ENCODE peak calls at places on chromosomes 16 and 17, in five cellular contexts. Z is suprapubic skin, O is AG04449, X is esophagus squamous epithelium, G is GM10248. Y is an unnamed sample.

GRCh38 chr16:53754938-53755910 is 51.3 kb downstream of the FTO start:
- DNase-seq in Z (no peak), G (no peak), X (no peak), O (no peak), Y (no peak)

GRCh38 chr17:4602041-4602440 is 17.7 kb downstream of the SMTNL2 start:
- DNase-seq in O (no peak), G (no peak), Z (no peak), X (no peak), Y (no peak)

GRCh38 chr16:19696961-19697360 is 21.1 kb downstream of the KNOP1 start:
- DNase-seq in O (no peak), G (no peak), Z (no peak), X (no peak), Y (no peak)

GRCh38 chr17:78240012-78240655 is 8.7 kb downstream of the TMEM235 start:
- DNase-seq in X (no peak), O (no peak), Z (no peak), G (no peak), Y (no peak)

GRCh38 chr17:7235693-7236665 is 1.7 kb upstream of the DVL2 start:
- DNase-seq in O (no peak), G (no peak), X (no peak), Z (peak), Y (no peak)

GRCh38 chr16:69935278-69935711 is 15.8 kb upstream of the CLEC18A start:
- DNase-seq in G (no peak), X (no peak), O (no peak), Z (no peak), Y (no peak)

GRCh38 chr16:2964416-2965223 is 545 bp downstream of the KREMEN2 start:
- DNase-seq in Z (no peak), G (peak), X (no peak), O (no peak), Y (peak)

GRCh38 chr17:4040784-4041183 is 76.5 kb upstream of the ATP2A3 start:
- DNase-seq in Z (no peak), X (no peak), G (no peak), O (no peak), Y (no peak)

GRCh38 chr17:67272312-67273050 is 27.5 kb upstream of the HELZ start:
- DNase-seq in Z (no peak), G (no peak), O (no peak), X (no peak), Y (no peak)

GRCh38 chr17:72602517-72603345 is 481.9 kb downstream of the SOX9 start:
- DNase-seq in Z (no peak), X (no peak), O (peak), G (no peak), Y (no peak)

GRCh38 chr17:16435951-16436886 is 20.8 kb downstream of the TRPV2 start:
- DNase-seq in Z (no peak), X (no peak), G (no peak), O (no peak), Y (no peak)

GRCh38 chr17:69551212-69552010 is 136.9 kb downstream of the MAP2K6 start:
- DNase-seq in Z (no peak), G (no peak), O (no peak), X (no peak), Y (no peak)

GRCh38 chr16:2388875-2389433 is 40.3 kb upstream of the CCNF start:
- DNase-seq in X (no peak), Z (no peak), G (no peak), O (no peak), Y (no peak)

GRCh38 chr17:46212634-46213435 is 19.6 kb upstream of the KANSL1 start:
- DNase-seq in G (peak), Z (no peak), O (peak), X (no peak), Y (no peak)

GRCh38 chr17:57518587-57519118 is 226.4 kb downstream of the CCDC182 start:
- DNase-seq in G (no peak), X (no peak), O (no peak), Z (no peak), Y (no peak)

GRCh38 chr16:21263640-21264211 is 14.4 kb downstream of the CRYM start:
- DNase-seq in Z (no peak), O (no peak), X (no peak), G (peak), Y (no peak)

GRCh38 chr17:45759761-45760160 is 24.4 kb upstream of the CRHR1 start:
- DNase-seq in O (no peak), G (no peak), X (no peak), Z (no peak), Y (no peak)

GRCh38 chr17:49290690-49291326 is 60.2 kb upstream of the PHOSPHO1 start:
- DNase-seq in X (no peak), O (peak), Z (no peak), G (no peak), Y (peak)

GRCh38 chr17:16968786-16969185 is 3.1 kb downstream of the TNFRSF13B start:
- DNase-seq in Z (no peak), G (no peak), X (no peak), O (no peak), Y (no peak)

GRCh38 chr17:43908111-43908721 is 880 bp upstream of the MPP2 start:
- DNase-seq in G (no peak), Z (no peak), O (no peak), X (no peak), Y (no peak)

GRCh38 chr16:3065069-3065741 is at the start of gene IL32:
- DNase-seq in O (peak), X (no peak), Z (no peak), G (peak), Y (no peak)

GRCh38 chr16:23365602-23366240 is 63.6 kb downstream of the SCNN1B start:
- DNase-seq in X (no peak), G (no peak), Z (no peak), O (no peak), Y (no peak)

GRCh38 chr17:30550512-30551273 is 73.5 kb downstream of the GOSR1 start:
- DNase-seq in X (no peak), G (peak), Z (no peak), O (no peak), Y (no peak)

GRCh38 chr16:87206646-87207451 is 110.3 kb downstream of the C16orf95 start:
- DNase-seq in G (no peak), O (no peak), X (no peak), Z (no peak), Y (no peak)

GRCh38 chr16:73173396-73173795 is 125.5 kb upstream of the ZFHX3 start:
- DNase-seq in X (no peak), Z (no peak), G (no peak), O (no peak), Y (no peak)

GRCh38 chr17:45172541-45173286 is 11.0 kb downstream of the HEXIM2 start:
- DNase-seq in G (peak), Z (no peak), X (no peak), O (no peak), Y (no peak)

GRCh38 chr16:65776639-65777183 is 589.8 kb upstream of the CDH5 start:
- DNase-seq in O (no peak), Z (no peak), X (no peak), G (no peak), Y (no peak)

GRCh38 chr17:75864448-75864871 is 9.3 kb upstream of the WBP2 start:
- DNase-seq in G (peak), X (no peak), O (no peak), Z (peak), Y (no peak)

GRCh38 chr17:73722163-73722562 is 77.9 kb upstream of the SDK2 start:
- DNase-seq in G (no peak), X (no peak), Z (no peak), O (no peak), Y (no peak)

GRCh38 chr16:67783353-67783725 is 23.0 kb downstream of the RANBP10 start:
- DNase-seq in X (no peak), O (no peak), Z (no peak), G (no peak), Y (no peak)

GRCh38 chr17:36524428-36524876 is 10.2 kb downstream of the MYO19 start:
- DNase-seq in G (no peak), O (no peak), X (no peak), Z (no peak), Y (peak)

GRCh38 chr17:63843387-63844292 is 1.2 kb upstream of the SMARCD2 start:
- DNase-seq in O (no peak), Z (no peak), X (no peak), G (peak), Y (no peak)

DNA sequence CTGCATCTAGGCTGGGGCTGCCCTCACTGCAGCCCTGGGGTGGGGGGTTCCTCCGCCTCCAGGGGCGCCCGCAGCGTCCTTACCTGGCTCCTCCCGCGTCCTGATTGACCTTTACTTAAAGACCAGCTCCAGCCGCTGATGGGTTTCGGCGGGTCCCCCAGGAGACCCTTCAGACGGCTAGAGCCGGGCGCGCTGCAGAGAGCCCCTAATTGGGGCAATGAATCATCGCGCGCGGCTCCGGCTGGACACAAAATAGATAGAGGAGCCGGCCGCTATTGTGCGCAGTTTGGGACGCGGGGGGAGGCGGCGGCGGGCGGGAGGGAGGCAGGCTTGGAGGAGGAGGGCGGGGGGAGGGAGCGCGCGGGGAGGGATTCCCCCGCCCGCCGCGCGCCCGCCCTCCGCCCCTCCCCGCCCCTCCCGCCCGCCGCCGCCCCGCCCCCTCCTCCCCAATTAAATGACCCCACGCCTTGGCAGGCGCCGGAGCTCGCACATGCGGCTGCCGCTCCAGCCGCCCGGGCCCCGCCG is 56.5 kb upstream of the CIBAR2 start:
- DNase-seq in Z (no peak), O (no peak), X (no peak), G (peak), Y (no peak)
- TF ChIP-seq CTCF in Z (no peak), O (no peak), X (no peak), G (no peak), Y (no peak)

GRCh38 chr16:57724541-57724940 is 11.0 kb upstream of the KATNB1 start:
- DNase-seq in X (no peak), G (no peak), Z (no peak), O (no peak), Y (no peak)

GRCh38 chr16:57721765-57722499 is 13.6 kb upstream of the KATNB1 start:
- DNase-seq in G (no peak), X (no peak), Z (no peak), O (no peak), Y (no peak)

GRCh38 chr16:57722651-57723050 is 12.9 kb upstream of the KATNB1 start:
- DNase-seq in G (no peak), X (no peak), Z (no peak), O (no peak), Y (no peak)

GRCh38 chr16:57721356-57721755 is 14.2 kb upstream of the KATNB1 start:
- DNase-seq in G (no peak), O (no peak), Z (no peak), X (no peak), Y (no peak)

GRCh38 chr16:57723170-57723569 is 12.4 kb upstream of the KATNB1 start:
- DNase-seq in O (no peak), X (no peak), G (no peak), Z (no peak), Y (no peak)
- TF ChIP-seq CTCF in O (no peak), X (no peak), G (no peak), Z (no peak), Y (peak)

DNA sequence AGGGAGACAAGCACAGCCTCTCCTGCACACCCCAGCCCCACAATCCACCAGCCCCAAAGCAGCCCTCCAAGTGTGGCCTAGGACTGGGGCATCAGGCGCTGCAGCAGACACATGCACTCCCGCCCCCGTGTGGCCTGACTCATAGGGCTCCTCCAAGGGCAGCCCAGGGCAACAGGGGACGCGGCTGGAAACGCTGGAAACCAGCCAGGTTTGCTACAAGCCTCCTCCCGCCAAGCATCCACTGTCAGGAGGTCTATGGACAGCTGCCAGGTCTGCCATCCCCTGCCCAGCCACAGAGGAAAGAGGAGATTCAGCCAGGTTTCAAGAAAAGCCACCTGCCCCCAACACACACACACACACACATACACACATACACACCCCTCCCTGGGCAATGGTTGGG is 25.8 kb downstream of the SRCIN1 start:
- DNase-seq in Z (no peak), O (no peak), X (no peak), G (no peak), Y (no peak)
- TF ChIP-seq CTCF in Z (no peak), O (no peak), X (no peak), G (no peak), Y (peak)

GRCh38 chr16:79271583-79271982 is 329.0 kb downstream of the MAF start:
- DNase-seq in G (no peak), X (no peak), O (no peak), Z (no peak), Y (no peak)

GRCh38 chr16:79270011-79270410 is 330.5 kb downstream of the MAF start:
- DNase-seq in X (no peak), G (no peak), Z (no peak), O (no peak), Y (no peak)

GRCh38 chr16:79274197-79274596 is 326.3 kb downstream of the MAF start:
- DNase-seq in G (no peak), Z (no peak), X (no peak), O (no peak), Y (no peak)

GRCh38 chr16:79269211-79269863 is 331.2 kb downstream of the MAF start:
- DNase-seq in X (no peak), O (no peak), Z (no peak), G (peak), Y (no peak)

DNA sequence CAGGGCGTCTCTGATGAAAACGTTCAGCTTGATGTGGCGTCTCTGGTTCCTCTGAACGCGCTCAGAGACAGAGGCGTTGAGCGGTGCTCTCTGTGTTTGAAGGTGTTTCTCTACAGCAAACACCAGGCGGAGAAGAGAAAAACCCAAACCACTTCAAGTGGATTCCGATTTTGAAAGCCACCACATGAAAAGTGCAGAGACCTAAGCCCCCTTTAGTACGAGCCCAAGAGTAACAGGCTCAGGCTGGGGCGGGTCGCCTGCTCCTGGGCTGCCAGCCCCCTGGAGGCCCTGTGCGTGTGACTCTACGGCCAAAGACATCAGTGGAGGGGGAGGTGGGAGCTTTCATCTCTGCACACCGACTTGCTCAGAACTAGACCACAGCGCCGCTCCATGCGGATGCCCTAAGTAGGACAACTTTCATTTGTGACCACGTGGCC is 328.4 kb downstream of the MAF start:
- DNase-seq in X (no peak), Z (no peak), O (no peak), G (no peak), Y (no peak)
- TF ChIP-seq CTCF in X (no peak), Z (no peak), O (no peak), G (no peak), Y (no peak)

DNA sequence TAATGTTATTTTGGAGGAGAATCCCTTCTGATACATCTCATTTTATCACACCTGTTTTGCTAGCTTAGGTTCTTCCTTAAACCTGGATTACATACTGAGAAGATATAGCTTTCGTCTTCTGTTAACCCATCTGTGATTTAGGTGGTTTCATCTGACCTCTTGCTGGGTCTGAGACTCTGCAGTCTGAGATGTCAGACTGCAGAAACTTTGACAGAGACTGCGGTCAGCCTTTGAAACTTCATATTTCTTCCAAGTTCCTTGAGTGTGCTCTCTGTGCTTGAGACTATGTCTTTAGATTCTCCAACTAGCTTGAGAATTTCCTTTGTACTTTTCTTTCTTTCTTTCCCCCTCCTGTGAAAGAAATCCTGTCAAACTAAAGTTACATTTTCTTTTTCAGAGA is 196.4 kb upstream of the MPHOSPH6 start:
- DNase-seq in Z (no peak), X (no peak), O (no peak), G (no peak), Y (no peak)
- TF ChIP-seq CTCF in Z (no peak), X (no peak), O (no peak), G (no peak), Y (no peak)

GRCh38 chr17:82649501-82650261 is 1.4 kb upstream of the WDR45B start:
- DNase-seq in G (no peak), Z (no peak), O (no peak), X (no peak), Y (no peak)

GRCh38 chr17:82648761-82649474 is 674 bp upstream of the WDR45B start:
- DNase-seq in X (peak), Z (no peak), O (no peak), G (peak), Y (peak)

GRCh38 chr17:82648165-82648668 is at the start of gene WDR45B:
- DNase-seq in X (peak), O (peak), Z (peak), G (peak), Y (peak)

GRCh38 chr17:82645516-82645915 is 2.7 kb downstream of the WDR45B start:
- DNase-seq in X (no peak), Z (no peak), O (no peak), G (no peak), Y (no peak)

GRCh38 chr17:82647593-82648164 is 565 bp downstream of the WDR45B start:
- DNase-seq in Z (no peak), G (peak), X (no peak), O (no peak), Y (no peak)
- TF ChIP-seq CTCF in Z (no peak), G (peak), X (no peak), O (peak), Y (peak)

DNA sequence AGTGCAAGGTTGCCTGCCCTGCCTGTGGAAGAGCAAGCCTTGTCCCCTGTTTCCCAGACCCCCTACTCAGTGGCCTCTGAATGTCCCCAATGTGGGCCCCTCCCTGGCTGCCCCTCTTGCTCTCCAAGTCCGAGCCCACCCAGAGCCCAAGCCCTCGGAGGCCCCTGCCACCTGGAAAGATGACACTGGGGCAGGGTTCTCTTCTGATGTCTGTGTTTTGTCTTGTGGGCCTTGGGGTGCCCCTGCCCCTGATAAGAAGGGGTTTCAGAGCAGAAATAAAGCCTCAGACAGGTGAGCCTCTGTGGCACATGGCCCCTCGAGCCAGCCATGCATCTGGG is 85.4 kb upstream of the CBX4 start:
- DNase-seq in Z (no peak), O (no peak), G (no peak), X (no peak), Y (no peak)
- TF ChIP-seq CTCF in Z (no peak), O (no peak), G (no peak), X (no peak), Y (no peak)

GRCh38 chr16:48505705-48506104 is 104.3 kb downstream of the N4BP1 start:
- DNase-seq in O (no peak), G (no peak), Z (peak), X (no peak), Y (no peak)

GRCh38 chr16:48507886-48508285 is 102.1 kb downstream of the N4BP1 start:
- DNase-seq in X (no peak), O (no peak), Z (peak), G (no peak), Y (no peak)

GRCh38 chr16:48511716-48512115 is 98.3 kb downstream of the N4BP1 start:
- DNase-seq in Z (no peak), O (no peak), X (no peak), G (no peak), Y (no peak)

GRCh38 chr16:48507346-48507745 is 102.6 kb downstream of the N4BP1 start:
- DNase-seq in X (no peak), G (no peak), Z (no peak), O (no peak), Y (no peak)

GRCh38 chr16:48511071-48511540 is 98.9 kb downstream of the N4BP1 start:
- DNase-seq in Z (peak), X (no peak), G (no peak), O (no peak), Y (no peak)
- TF ChIP-seq CTCF in Z (no peak), X (no peak), G (no peak), O (no peak), Y (no peak)

GRCh38 chr16:30658731-30659506 is 688 bp downstream of the FBRS start:
- DNase-seq in Z (peak), X (peak), O (peak), G (peak), Y (peak)
- TF ChIP-seq CTCF in Z (peak), X (no peak), O (peak), G (peak), Y (peak)

Y was measured in type B pancreatic cell.